ENCODE peak calls at places on chromosomes 1 and 21, in ten cellular contexts. One of them, this sample, is unnamed.

GRCh38 chr1:108862698-108863477 is 6.0 kb upstream of the AKNAD1 start:
- DNase-seq in caudate nucleus: no peak
- DNase-seq in adrenal gland: no peak
- DNase-seq in left colon: no peak
- DNase-seq in left ventricle myocardium inferior: no peak
- DNase-seq in central memory CD4-positive, alpha-beta T cell: no peak
- DNase-seq in amygdala: no peak
- DNase-seq in NT2/D1: no peak
- DNase-seq in endothelial cell: no peak
- DNase-seq in iris pigment epithelial cell: no peak
- DNase-seq in this sample: no peak

GRCh38 chr1:219380463-219380862 is 206.8 kb downstream of the LYPLAL1 start:
- DNase-seq in caudate nucleus: no peak
- DNase-seq in adrenal gland: no peak
- DNase-seq in left colon: no peak
- DNase-seq in left ventricle myocardium inferior: no peak
- DNase-seq in central memory CD4-positive, alpha-beta T cell: no peak
- DNase-seq in amygdala: no peak
- DNase-seq in NT2/D1: no peak
- DNase-seq in endothelial cell: no peak
- DNase-seq in iris pigment epithelial cell: no peak
- DNase-seq in this sample: no peak

GRCh38 chr1:205849619-205850355 is at the start of gene PM20D1:
- DNase-seq in caudate nucleus: peak; percentile 39
- DNase-seq in adrenal gland: peak; percentile 72
- DNase-seq in left colon: peak; percentile 70
- DNase-seq in left ventricle myocardium inferior: peak; percentile 84
- DNase-seq in central memory CD4-positive, alpha-beta T cell: peak; percentile 88
- DNase-seq in amygdala: no peak
- DNase-seq in NT2/D1: no peak
- DNase-seq in endothelial cell: peak; percentile 44
- DNase-seq in iris pigment epithelial cell: peak; percentile 70
- DNase-seq in this sample: peak; percentile 29

GRCh38 chr1:164967300-164967699 is 389.2 kb downstream of the LMX1A start:
- DNase-seq in caudate nucleus: no peak
- DNase-seq in adrenal gland: no peak
- DNase-seq in left colon: no peak
- DNase-seq in left ventricle myocardium inferior: no peak
- DNase-seq in central memory CD4-positive, alpha-beta T cell: no peak
- DNase-seq in amygdala: no peak
- DNase-seq in NT2/D1: no peak
- DNase-seq in endothelial cell: no peak
- DNase-seq in iris pigment epithelial cell: no peak
- DNase-seq in this sample: no peak

GRCh38 chr1:3331564-3331963 is 122.9 kb upstream of the ARHGEF16 start:
- DNase-seq in caudate nucleus: no peak
- DNase-seq in adrenal gland: no peak
- DNase-seq in left colon: no peak
- DNase-seq in left ventricle myocardium inferior: no peak
- DNase-seq in central memory CD4-positive, alpha-beta T cell: no peak
- DNase-seq in amygdala: peak; percentile 63
- DNase-seq in NT2/D1: no peak
- DNase-seq in endothelial cell: no peak
- DNase-seq in iris pigment epithelial cell: no peak
- DNase-seq in this sample: no peak

GRCh38 chr1:53580739-53581475 is 121.7 kb downstream of the DMRTB1 start:
- DNase-seq in caudate nucleus: no peak
- DNase-seq in adrenal gland: no peak
- DNase-seq in left colon: no peak
- DNase-seq in left ventricle myocardium inferior: no peak
- DNase-seq in central memory CD4-positive, alpha-beta T cell: no peak
- DNase-seq in amygdala: no peak
- DNase-seq in NT2/D1: no peak
- DNase-seq in endothelial cell: no peak
- DNase-seq in iris pigment epithelial cell: no peak
- DNase-seq in this sample: no peak

GRCh38 chr1:158952416-158952815 is 21.1 kb downstream of the PYHIN1 start:
- DNase-seq in caudate nucleus: no peak
- DNase-seq in adrenal gland: no peak
- DNase-seq in left colon: no peak
- DNase-seq in left ventricle myocardium inferior: no peak
- DNase-seq in central memory CD4-positive, alpha-beta T cell: no peak
- DNase-seq in amygdala: no peak
- DNase-seq in NT2/D1: no peak
- DNase-seq in endothelial cell: no peak
- DNase-seq in iris pigment epithelial cell: no peak
- DNase-seq in this sample: no peak

GRCh38 chr1:220487297-220487820 is 40.6 kb upstream of the MARK1 start:
- DNase-seq in caudate nucleus: no peak
- DNase-seq in adrenal gland: no peak
- DNase-seq in left colon: peak; percentile 71
- DNase-seq in left ventricle myocardium inferior: no peak
- DNase-seq in central memory CD4-positive, alpha-beta T cell: no peak
- DNase-seq in amygdala: no peak
- DNase-seq in NT2/D1: no peak
- DNase-seq in endothelial cell: peak; percentile 18
- DNase-seq in iris pigment epithelial cell: peak; percentile 55
- DNase-seq in this sample: no peak

GRCh38 chr1:16445052-16445451 is 4.5 kb downstream of the NECAP2 start:
- DNase-seq in caudate nucleus: no peak
- DNase-seq in adrenal gland: no peak
- DNase-seq in left colon: no peak
- DNase-seq in left ventricle myocardium inferior: no peak
- DNase-seq in central memory CD4-positive, alpha-beta T cell: no peak
- DNase-seq in amygdala: no peak
- DNase-seq in NT2/D1: no peak
- DNase-seq in endothelial cell: no peak
- DNase-seq in iris pigment epithelial cell: no peak
- DNase-seq in this sample: no peak

GRCh38 chr21:28916150-28916893 is 76.4 kb downstream of the LTN1 start:
- DNase-seq in caudate nucleus: no peak
- DNase-seq in adrenal gland: no peak
- DNase-seq in left colon: no peak
- DNase-seq in left ventricle myocardium inferior: no peak
- DNase-seq in central memory CD4-positive, alpha-beta T cell: no peak
- DNase-seq in amygdala: no peak
- DNase-seq in NT2/D1: no peak
- DNase-seq in endothelial cell: no peak
- DNase-seq in iris pigment epithelial cell: no peak
- DNase-seq in this sample: no peak

GRCh38 chr1:173424137-173424536 is 53.0 kb upstream of the PRDX6 start:
- DNase-seq in caudate nucleus: no peak
- DNase-seq in adrenal gland: no peak
- DNase-seq in left colon: no peak
- DNase-seq in left ventricle myocardium inferior: no peak
- DNase-seq in central memory CD4-positive, alpha-beta T cell: no peak
- DNase-seq in amygdala: no peak
- DNase-seq in NT2/D1: no peak
- DNase-seq in endothelial cell: no peak
- DNase-seq in iris pigment epithelial cell: no peak
- DNase-seq in this sample: no peak

GRCh38 chr1:1069061-1069710 is 4.9 kb downstream of the RNF223 start:
- DNase-seq in caudate nucleus: peak; percentile 75
- DNase-seq in adrenal gland: peak; percentile 75
- DNase-seq in left colon: peak; percentile 84
- DNase-seq in left ventricle myocardium inferior: peak; percentile 52
- DNase-seq in central memory CD4-positive, alpha-beta T cell: peak; percentile 88
- DNase-seq in amygdala: peak; percentile 42
- DNase-seq in NT2/D1: peak; percentile 57
- DNase-seq in endothelial cell: peak; percentile 85
- DNase-seq in iris pigment epithelial cell: peak; percentile 30
- DNase-seq in this sample: no peak

GRCh38 chr21:46662765-46663500 is 27.5 kb downstream of the PRMT2 start:
- DNase-seq in caudate nucleus: no peak
- DNase-seq in adrenal gland: no peak
- DNase-seq in left colon: no peak
- DNase-seq in left ventricle myocardium inferior: no peak
- DNase-seq in central memory CD4-positive, alpha-beta T cell: no peak
- DNase-seq in amygdala: no peak
- DNase-seq in NT2/D1: no peak
- DNase-seq in endothelial cell: no peak
- DNase-seq in iris pigment epithelial cell: no peak
- DNase-seq in this sample: no peak

GRCh38 chr1:192573499-192573898 is 2.1 kb upstream of the RGS1 start:
- DNase-seq in caudate nucleus: no peak
- DNase-seq in adrenal gland: no peak
- DNase-seq in left colon: no peak
- DNase-seq in left ventricle myocardium inferior: no peak
- DNase-seq in central memory CD4-positive, alpha-beta T cell: no peak
- DNase-seq in amygdala: no peak
- DNase-seq in NT2/D1: no peak
- DNase-seq in endothelial cell: no peak
- DNase-seq in iris pigment epithelial cell: peak; percentile 74
- DNase-seq in this sample: no peak

GRCh38 chr1:158334601-158335292 is 3.4 kb upstream of the CD1B start:
- DNase-seq in caudate nucleus: no peak
- DNase-seq in adrenal gland: no peak
- DNase-seq in left colon: no peak
- DNase-seq in left ventricle myocardium inferior: no peak
- DNase-seq in central memory CD4-positive, alpha-beta T cell: no peak
- DNase-seq in amygdala: no peak
- DNase-seq in NT2/D1: no peak
- DNase-seq in endothelial cell: no peak
- DNase-seq in iris pigment epithelial cell: no peak
- DNase-seq in this sample: no peak

GRCh38 chr1:33687000-33687399 is 176.9 kb upstream of the HMGB4 start:
- DNase-seq in caudate nucleus: no peak
- DNase-seq in adrenal gland: no peak
- DNase-seq in left colon: no peak
- DNase-seq in left ventricle myocardium inferior: no peak
- DNase-seq in central memory CD4-positive, alpha-beta T cell: no peak
- DNase-seq in amygdala: no peak
- DNase-seq in NT2/D1: no peak
- DNase-seq in endothelial cell: no peak
- DNase-seq in iris pigment epithelial cell: no peak
- DNase-seq in this sample: no peak

GRCh38 chr1:68131261-68131660 is 80.8 kb upstream of the DIRAS3 start:
- DNase-seq in caudate nucleus: no peak
- DNase-seq in adrenal gland: no peak
- DNase-seq in left colon: no peak
- DNase-seq in left ventricle myocardium inferior: no peak
- DNase-seq in central memory CD4-positive, alpha-beta T cell: no peak
- DNase-seq in amygdala: no peak
- DNase-seq in NT2/D1: no peak
- DNase-seq in endothelial cell: no peak
- DNase-seq in iris pigment epithelial cell: no peak
- DNase-seq in this sample: no peak

GRCh38 chr1:41333146-41333784 is 28.0 kb upstream of the FOXO6 start:
- DNase-seq in caudate nucleus: no peak
- DNase-seq in adrenal gland: no peak
- DNase-seq in left colon: no peak
- DNase-seq in left ventricle myocardium inferior: no peak
- DNase-seq in central memory CD4-positive, alpha-beta T cell: no peak
- DNase-seq in amygdala: no peak
- DNase-seq in NT2/D1: no peak
- DNase-seq in endothelial cell: no peak
- DNase-seq in iris pigment epithelial cell: peak; percentile 79
- DNase-seq in this sample: no peak